ENCODE peak calls at places on chromosomes 1 and 21, in seven cellular contexts. One of them, this sample, is unnamed.

GRCh38 chr1:150477733-150478132 is 9.5 kb upstream of the TARS2 start:
- DNase-seq in GM23248: peak
- DNase-seq in HAP-1: no peak
- DNase-seq in EH: peak
- DNase-seq in fibroblast of villous mesenchyme: peak
- DNase-seq in CD8-positive, alpha-beta T cell: no peak
- DNase-seq in substantia nigra: no peak
- DNase-seq in this sample: peak

GRCh38 chr1:53332833-53333232 is 5.0 kb upstream of the LRP8 start:
- DNase-seq in GM23248: no peak
- DNase-seq in fibroblast of villous mesenchyme: no peak
- DNase-seq in CD8-positive, alpha-beta T cell: no peak
- DNase-seq in substantia nigra: no peak
- DNase-seq in EH: no peak
- DNase-seq in HAP-1: peak
- DNase-seq in this sample: no peak

GRCh38 chr1:218715961-218716669 is 371.0 kb downstream of the TGFB2 start:
- DNase-seq in CD8-positive, alpha-beta T cell: no peak
- DNase-seq in HAP-1: no peak
- DNase-seq in GM23248: no peak
- DNase-seq in fibroblast of villous mesenchyme: no peak
- DNase-seq in substantia nigra: no peak
- DNase-seq in EH: no peak
- DNase-seq in this sample: no peak

GRCh38 chr1:60073605-60074278 is at the start of gene C1orf87:
- DNase-seq in CD8-positive, alpha-beta T cell: no peak
- DNase-seq in GM23248: no peak
- DNase-seq in substantia nigra: no peak
- DNase-seq in fibroblast of villous mesenchyme: no peak
- DNase-seq in EH: no peak
- DNase-seq in HAP-1: no peak
- DNase-seq in this sample: no peak

GRCh38 chr1:34019741-34020552 is 145.1 kb downstream of the CSMD2 start:
- DNase-seq in EH: no peak
- DNase-seq in CD8-positive, alpha-beta T cell: no peak
- DNase-seq in HAP-1: no peak
- DNase-seq in GM23248: no peak
- DNase-seq in substantia nigra: no peak
- DNase-seq in fibroblast of villous mesenchyme: no peak
- DNase-seq in this sample: no peak

GRCh38 chr21:38831526-38832467 is 26.1 kb downstream of the ETS2 start:
- DNase-seq in CD8-positive, alpha-beta T cell: peak
- DNase-seq in fibroblast of villous mesenchyme: peak
- DNase-seq in HAP-1: no peak
- DNase-seq in GM23248: peak
- DNase-seq in EH: peak
- DNase-seq in substantia nigra: no peak
- DNase-seq in this sample: peak

GRCh38 chr1:184210048-184210447 is 158.5 kb downstream of the TSEN15 start:
- DNase-seq in EH: peak
- DNase-seq in HAP-1: no peak
- DNase-seq in substantia nigra: no peak
- DNase-seq in GM23248: peak
- DNase-seq in fibroblast of villous mesenchyme: peak
- DNase-seq in CD8-positive, alpha-beta T cell: no peak
- DNase-seq in this sample: peak

GRCh38 chr1:109499661-109500536 is 6.0 kb downstream of the CYB561D1 start:
- DNase-seq in CD8-positive, alpha-beta T cell: peak
- DNase-seq in GM23248: peak
- DNase-seq in fibroblast of villous mesenchyme: no peak
- DNase-seq in substantia nigra: no peak
- DNase-seq in EH: peak
- DNase-seq in HAP-1: peak
- DNase-seq in this sample: peak

GRCh38 chr1:72435025-72435424 is 152.7 kb upstream of the NEGR1 start:
- DNase-seq in HAP-1: no peak
- DNase-seq in substantia nigra: no peak
- DNase-seq in GM23248: peak
- DNase-seq in fibroblast of villous mesenchyme: peak
- DNase-seq in CD8-positive, alpha-beta T cell: no peak
- DNase-seq in EH: peak
- DNase-seq in this sample: peak

GRCh38 chr1:5632226-5632625 is 360.0 kb downstream of the NPHP4 start:
- DNase-seq in CD8-positive, alpha-beta T cell: no peak
- DNase-seq in EH: no peak
- DNase-seq in substantia nigra: no peak
- DNase-seq in HAP-1: no peak
- DNase-seq in fibroblast of villous mesenchyme: no peak
- DNase-seq in GM23248: no peak
- DNase-seq in this sample: no peak

GRCh38 chr1:214901718-214902117 is 180.8 kb upstream of the KCNK2 start:
- DNase-seq in substantia nigra: no peak
- DNase-seq in EH: peak
- DNase-seq in CD8-positive, alpha-beta T cell: no peak
- DNase-seq in fibroblast of villous mesenchyme: no peak
- DNase-seq in HAP-1: no peak
- DNase-seq in GM23248: peak
- DNase-seq in this sample: peak

GRCh38 chr1:223175633-223176032 is 32.6 kb upstream of the TLR5 start:
- DNase-seq in EH: no peak
- DNase-seq in fibroblast of villous mesenchyme: no peak
- DNase-seq in CD8-positive, alpha-beta T cell: no peak
- DNase-seq in GM23248: no peak
- DNase-seq in substantia nigra: peak
- DNase-seq in HAP-1: no peak
- DNase-seq in this sample: no peak

GRCh38 chr1:100400332-100400933 is 48.1 kb downstream of the CDC14A start:
- DNase-seq in EH: no peak
- DNase-seq in GM23248: no peak
- DNase-seq in HAP-1: peak
- DNase-seq in substantia nigra: peak
- DNase-seq in fibroblast of villous mesenchyme: no peak
- DNase-seq in CD8-positive, alpha-beta T cell: peak
- DNase-seq in this sample: no peak

GRCh38 chr1:115453666-115454065 is 115.6 kb upstream of the NGF start:
- DNase-seq in fibroblast of villous mesenchyme: no peak
- DNase-seq in substantia nigra: no peak
- DNase-seq in EH: no peak
- DNase-seq in HAP-1: no peak
- DNase-seq in GM23248: peak
- DNase-seq in CD8-positive, alpha-beta T cell: no peak
- DNase-seq in this sample: no peak

GRCh38 chr21:37319551-37319950 is 47.0 kb upstream of the DYRK1A start:
- DNase-seq in HAP-1: no peak
- DNase-seq in GM23248: no peak
- DNase-seq in fibroblast of villous mesenchyme: no peak
- DNase-seq in CD8-positive, alpha-beta T cell: no peak
- DNase-seq in substantia nigra: no peak
- DNase-seq in EH: no peak
- DNase-seq in this sample: no peak

GRCh38 chr1:151832318-151832984 is 849 bp upstream of the RORC start:
- DNase-seq in GM23248: peak
- DNase-seq in EH: peak
- DNase-seq in substantia nigra: peak
- DNase-seq in HAP-1: no peak
- DNase-seq in CD8-positive, alpha-beta T cell: no peak
- DNase-seq in fibroblast of villous mesenchyme: peak
- DNase-seq in this sample: peak

GRCh38 chr1:101029184-101029583 is 3.6 kb upstream of the DPH5 start:
- DNase-seq in substantia nigra: no peak
- DNase-seq in GM23248: no peak
- DNase-seq in fibroblast of villous mesenchyme: no peak
- DNase-seq in CD8-positive, alpha-beta T cell: no peak
- DNase-seq in HAP-1: no peak
- DNase-seq in EH: no peak
- DNase-seq in this sample: no peak

GRCh38 chr1:181061891-181062777 is 26.4 kb upstream of the IER5 start:
- DNase-seq in fibroblast of villous mesenchyme: no peak
- DNase-seq in HAP-1: no peak
- DNase-seq in EH: no peak
- DNase-seq in CD8-positive, alpha-beta T cell: peak
- DNase-seq in substantia nigra: peak
- DNase-seq in GM23248: peak
- DNase-seq in this sample: no peak

GRCh38 chr1:9874959-9875635 is 35.0 kb downstream of the CTNNBIP1 start:
- DNase-seq in CD8-positive, alpha-beta T cell: peak
- DNase-seq in EH: peak
- DNase-seq in HAP-1: peak
- DNase-seq in GM23248: peak
- DNase-seq in fibroblast of villous mesenchyme: peak
- DNase-seq in substantia nigra: peak
- DNase-seq in this sample: peak

GRCh38 chr1:27491748-27492700 is 2.1 kb upstream of the WASF2 start:
- DNase-seq in HAP-1: no peak
- DNase-seq in CD8-positive, alpha-beta T cell: no peak
- DNase-seq in substantia nigra: peak
- DNase-seq in fibroblast of villous mesenchyme: no peak
- DNase-seq in EH: peak
- DNase-seq in GM23248: peak
- DNase-seq in this sample: peak

GRCh38 chr1:43271186-43272118 is 1.7 kb downstream of the TMEM125 start:
- DNase-seq in EH: no peak
- DNase-seq in substantia nigra: no peak
- DNase-seq in GM23248: no peak
- DNase-seq in CD8-positive, alpha-beta T cell: no peak
- DNase-seq in fibroblast of villous mesenchyme: no peak
- DNase-seq in HAP-1: no peak
- DNase-seq in this sample: no peak

GRCh38 chr1:27049607-27050006 is 37.0 kb upstream of the TENT5B start:
- DNase-seq in EH: no peak
- DNase-seq in GM23248: no peak
- DNase-seq in HAP-1: peak
- DNase-seq in fibroblast of villous mesenchyme: no peak
- DNase-seq in CD8-positive, alpha-beta T cell: no peak
- DNase-seq in substantia nigra: no peak
- DNase-seq in this sample: no peak

GRCh38 chr21:46046471-46046870 is 51.4 kb upstream of the COL6A2 start:
- DNase-seq in substantia nigra: no peak
- DNase-seq in fibroblast of villous mesenchyme: no peak
- DNase-seq in EH: no peak
- DNase-seq in GM23248: no peak
- DNase-seq in HAP-1: no peak
- DNase-seq in CD8-positive, alpha-beta T cell: no peak
- DNase-seq in this sample: no peak

GRCh38 chr1:43321331-43321891 is 16.2 kb upstream of the MPL start:
- DNase-seq in substantia nigra: no peak
- DNase-seq in HAP-1: no peak
- DNase-seq in EH: no peak
- DNase-seq in GM23248: no peak
- DNase-seq in CD8-positive, alpha-beta T cell: no peak
- DNase-seq in fibroblast of villous mesenchyme: no peak
- DNase-seq in this sample: no peak

GRCh38 chr1:109272021-109272799 is 10.7 kb downstream of the PSRC1 start:
- DNase-seq in substantia nigra: no peak
- DNase-seq in CD8-positive, alpha-beta T cell: no peak
- DNase-seq in GM23248: no peak
- DNase-seq in EH: no peak
- DNase-seq in HAP-1: no peak
- DNase-seq in fibroblast of villous mesenchyme: no peak
- DNase-seq in this sample: no peak

GRCh38 chr1:215566556-215567490 is at the start of gene KCTD3:
- DNase-seq in EH: peak
- DNase-seq in CD8-positive, alpha-beta T cell: peak
- DNase-seq in substantia nigra: peak
- DNase-seq in GM23248: peak
- DNase-seq in HAP-1: peak
- DNase-seq in fibroblast of villous mesenchyme: peak
- DNase-seq in this sample: peak

GRCh38 chr1:47769279-47769678 is 227.9 kb downstream of the TRABD2B start:
- DNase-seq in fibroblast of villous mesenchyme: no peak
- DNase-seq in HAP-1: no peak
- DNase-seq in CD8-positive, alpha-beta T cell: no peak
- DNase-seq in GM23248: no peak
- DNase-seq in substantia nigra: no peak
- DNase-seq in EH: no peak
- DNase-seq in this sample: no peak

GRCh38 chr21:44919111-44919912 is 1.4 kb downstream of the ITGB2 start:
- DNase-seq in EH: no peak
- DNase-seq in substantia nigra: no peak
- DNase-seq in CD8-positive, alpha-beta T cell: peak
- DNase-seq in fibroblast of villous mesenchyme: no peak
- DNase-seq in GM23248: peak
- DNase-seq in HAP-1: no peak
- DNase-seq in this sample: no peak

GRCh38 chr1:165365344-165365743 is 8.8 kb upstream of the LMX1A start:
- DNase-seq in substantia nigra: no peak
- DNase-seq in GM23248: peak
- DNase-seq in EH: no peak
- DNase-seq in fibroblast of villous mesenchyme: no peak
- DNase-seq in CD8-positive, alpha-beta T cell: no peak
- DNase-seq in HAP-1: no peak
- DNase-seq in this sample: peak

GRCh38 chr1:16617101-16617727 is 3.9 kb upstream of the NBPF1 start:
- DNase-seq in GM23248: no peak
- DNase-seq in fibroblast of villous mesenchyme: no peak
- DNase-seq in EH: no peak
- DNase-seq in substantia nigra: no peak
- DNase-seq in HAP-1: peak
- DNase-seq in CD8-positive, alpha-beta T cell: no peak
- DNase-seq in this sample: no peak

GRCh38 chr21:46161800-46162592 is 6.6 kb upstream of the FTCD start:
- DNase-seq in EH: no peak
- DNase-seq in HAP-1: no peak
- DNase-seq in GM23248: no peak
- DNase-seq in fibroblast of villous mesenchyme: no peak
- DNase-seq in substantia nigra: no peak
- DNase-seq in CD8-positive, alpha-beta T cell: no peak
- DNase-seq in this sample: no peak

GRCh38 chr21:46344219-46344915 is 20.4 kb downstream of the PCNT start:
- DNase-seq in HAP-1: no peak
- DNase-seq in GM23248: no peak
- DNase-seq in EH: no peak
- DNase-seq in substantia nigra: no peak
- DNase-seq in fibroblast of villous mesenchyme: no peak
- DNase-seq in CD8-positive, alpha-beta T cell: no peak
- DNase-seq in this sample: no peak

GRCh38 chr1:151494741-151495281 is 16.4 kb upstream of the CGN start:
- DNase-seq in fibroblast of villous mesenchyme: peak
- DNase-seq in GM23248: peak
- DNase-seq in EH: peak
- DNase-seq in CD8-positive, alpha-beta T cell: no peak
- DNase-seq in substantia nigra: no peak
- DNase-seq in HAP-1: peak
- DNase-seq in this sample: peak